ENCODE peak calls at places on chromosomes 7 and 10, in six cellular contexts. E is neuronal stem cell; A is activated T-cell treated with anti-CD3 and anti-CD28 coated beads, Interleukin-2, amount 50 U/mL, for 4 hours; N is AG09319; Z is fibroblast of lung; O is mucosa of gallbladder. X is an unnamed sample.

GRCh38 chr10:46524471-46525176 is 31.8 kb downstream of the GPRIN2 start:
- DNase-seq in E (no peak), A (no peak), N (no peak), Z (peak), O (no peak), X (peak)

GRCh38 chr7:42745357-42746022 is 166.4 kb downstream of the C7orf25 start:
- DNase-seq in E (no peak), A (no peak), N (no peak), Z (peak), O (peak), X (peak)

GRCh38 chr10:126904493-126904806 is 778 bp upstream of the DOCK1 start:
- DNase-seq in E (no peak), A (no peak), N (no peak), Z (no peak), O (no peak), X (no peak)

GRCh38 chr7:14835399-14835798 is 67.2 kb downstream of the DGKB start:
- DNase-seq in E (no peak), A (no peak), N (no peak), Z (no peak), O (no peak), X (no peak)

GRCh38 chr7:66110861-66111260 is 3.8 kb upstream of the CRCP start:
- DNase-seq in E (no peak), A (no peak), N (no peak), Z (peak), O (no peak), X (no peak)

GRCh38 chr10:33136781-33137180 is 178.8 kb upstream of the ITGB1 start:
- DNase-seq in E (no peak), A (no peak), N (no peak), Z (no peak), O (peak), X (no peak)

GRCh38 chr7:66181329-66181728 is 23.8 kb upstream of the TPST1 start:
- DNase-seq in E (no peak), A (no peak), N (no peak), Z (peak), O (no peak), X (no peak)

GRCh38 chr7:38932509-38933168 is 23.6 kb upstream of the VPS41 start:
- DNase-seq in E (peak), A (peak), N (peak), Z (peak), O (peak), X (peak)

GRCh38 chr10:101221479-101222246 is 7.6 kb downstream of the LBX1 start:
- DNase-seq in E (no peak), A (no peak), N (no peak), Z (no peak), O (no peak), X (no peak)

GRCh38 chr7:15130666-15131541 is 228.4 kb upstream of the DGKB start:
- DNase-seq in E (no peak), A (no peak), N (no peak), Z (peak), O (no peak), X (no peak)

GRCh38 chr7:74312418-74313021 is 23.3 kb downstream of the CLIP2 start:
- DNase-seq in E (no peak), A (no peak), N (no peak), Z (no peak), O (no peak), X (no peak)

GRCh38 chr7:99627513-99627912 is 10.8 kb downstream of the ZSCAN25 start:
- DNase-seq in E (no peak), A (no peak), N (no peak), Z (no peak), O (no peak), X (no peak)

GRCh38 chr7:36686499-36686898 is 37.8 kb downstream of the AOAH start:
- DNase-seq in E (no peak), A (peak), N (no peak), Z (no peak), O (no peak), X (no peak)

GRCh38 chr7:24384362-24385030 is 100.5 kb downstream of the NPY start:
- DNase-seq in E (no peak), A (no peak), N (no peak), Z (peak), O (no peak), X (no peak)

GRCh38 chr10:73139251-73139650 is 28.6 kb downstream of the ECD start:
- DNase-seq in E (no peak), A (no peak), N (no peak), Z (no peak), O (no peak), X (no peak)

X was measured in transverse colon.